ENCODE peak calls at places on chromosomes 6 and 20, in four cellular contexts. One of them, this sample, is unnamed.
A peak's percentile ranks its signal among the peaks of the same experiment; 100 is the strongest.

GRCh38 chr20:20664795-20665194 is 47.6 kb downstream of the RALGAPA2 start:
- DNase-seq in WTC11: no peak
- DNase-seq in CD4-positive, alpha-beta T cell: no peak
- DNase-seq in naive thymus-derived CD8-positive, alpha-beta T cell: no peak
- DNase-seq in this sample: peak; percentile 25

GRCh38 chr6:139868576-139868975 is 494.1 kb upstream of the CITED2 start:
- DNase-seq in CD4-positive, alpha-beta T cell: no peak
- DNase-seq in naive thymus-derived CD8-positive, alpha-beta T cell: no peak
- DNase-seq in WTC11: no peak
- DNase-seq in this sample: no peak

GRCh38 chr6:45423111-45423900 is 45.6 kb upstream of the SUPT3H start:
- DNase-seq in naive thymus-derived CD8-positive, alpha-beta T cell: peak; percentile 38
- DNase-seq in CD4-positive, alpha-beta T cell: no peak
- DNase-seq in WTC11: peak; percentile 53
- DNase-seq in this sample: no peak

GRCh38 chr6:167225903-167226508 is 65.1 kb upstream of the UNC93A start:
- DNase-seq in naive thymus-derived CD8-positive, alpha-beta T cell: no peak
- DNase-seq in WTC11: no peak
- DNase-seq in CD4-positive, alpha-beta T cell: no peak
- DNase-seq in this sample: no peak

GRCh38 chr20:34069341-34070078 is 42.5 kb downstream of the EIF2S2 start:
- DNase-seq in WTC11: peak; percentile 79
- DNase-seq in CD4-positive, alpha-beta T cell: peak; percentile 39
- DNase-seq in naive thymus-derived CD8-positive, alpha-beta T cell: peak; percentile 55
- DNase-seq in this sample: peak; percentile 73

GRCh38 chr6:53805725-53806124 is 10.9 kb downstream of the LRRC1 start:
- DNase-seq in naive thymus-derived CD8-positive, alpha-beta T cell: no peak
- DNase-seq in WTC11: no peak
- DNase-seq in CD4-positive, alpha-beta T cell: no peak
- DNase-seq in this sample: no peak

GRCh38 chr6:3825331-3825831 is 23.8 kb upstream of the FAM50B start:
- DNase-seq in CD4-positive, alpha-beta T cell: no peak
- DNase-seq in WTC11: peak; percentile 75
- DNase-seq in naive thymus-derived CD8-positive, alpha-beta T cell: no peak
- DNase-seq in this sample: no peak

GRCh38 chr6:98832282-98833100 is 1.9 kb upstream of the POU3F2 start:
- DNase-seq in naive thymus-derived CD8-positive, alpha-beta T cell: no peak
- DNase-seq in WTC11: peak; percentile 37
- DNase-seq in CD4-positive, alpha-beta T cell: no peak
- DNase-seq in this sample: no peak

GRCh38 chr6:31797607-31798006 is 2.1 kb upstream of the VARS1 start:
- DNase-seq in WTC11: no peak
- DNase-seq in CD4-positive, alpha-beta T cell: peak; percentile 42
- DNase-seq in naive thymus-derived CD8-positive, alpha-beta T cell: no peak
- DNase-seq in this sample: no peak

GRCh38 chr6:170575250-170575649 is 9.2 kb downstream of the PDCD2 start:
- DNase-seq in WTC11: no peak
- DNase-seq in naive thymus-derived CD8-positive, alpha-beta T cell: no peak
- DNase-seq in CD4-positive, alpha-beta T cell: no peak
- DNase-seq in this sample: no peak

GRCh38 chr20:34249291-34249690 is 8.1 kb downstream of the ASIP start:
- DNase-seq in WTC11: no peak
- DNase-seq in CD4-positive, alpha-beta T cell: no peak
- DNase-seq in naive thymus-derived CD8-positive, alpha-beta T cell: no peak
- DNase-seq in this sample: no peak

GRCh38 chr6:69580696-69581095 is 216.1 kb downstream of the LMBRD1 start:
- DNase-seq in WTC11: no peak
- DNase-seq in CD4-positive, alpha-beta T cell: no peak
- DNase-seq in naive thymus-derived CD8-positive, alpha-beta T cell: no peak
- DNase-seq in this sample: no peak

GRCh38 chr20:57435498-57436222 is 44.5 kb downstream of the RBM38 start:
- DNase-seq in WTC11: no peak
- DNase-seq in CD4-positive, alpha-beta T cell: peak; percentile 20
- DNase-seq in naive thymus-derived CD8-positive, alpha-beta T cell: peak; percentile 44
- DNase-seq in this sample: peak; percentile 58

GRCh38 chr6:11363881-11364576 is 131.6 kb upstream of the NEDD9 start:
- DNase-seq in WTC11: no peak
- DNase-seq in naive thymus-derived CD8-positive, alpha-beta T cell: no peak
- DNase-seq in CD4-positive, alpha-beta T cell: no peak
- DNase-seq in this sample: no peak

GRCh38 chr6:145427232-145427631 is 308.1 kb downstream of the EPM2A start:
- DNase-seq in naive thymus-derived CD8-positive, alpha-beta T cell: no peak
- DNase-seq in CD4-positive, alpha-beta T cell: no peak
- DNase-seq in WTC11: no peak
- DNase-seq in this sample: no peak

GRCh38 chr20:25007491-25008305 is 15.1 kb upstream of the APMAP start:
- DNase-seq in CD4-positive, alpha-beta T cell: no peak
- DNase-seq in naive thymus-derived CD8-positive, alpha-beta T cell: no peak
- DNase-seq in WTC11: no peak
- DNase-seq in this sample: no peak

GRCh38 chr6:155263373-155264063 is at the start of gene CLDN20:
- DNase-seq in WTC11: no peak
- DNase-seq in naive thymus-derived CD8-positive, alpha-beta T cell: no peak
- DNase-seq in CD4-positive, alpha-beta T cell: no peak
- DNase-seq in this sample: no peak

GRCh38 chr6:47934023-47934422 is 152.2 kb downstream of the OPN5 start:
- DNase-seq in naive thymus-derived CD8-positive, alpha-beta T cell: no peak
- DNase-seq in CD4-positive, alpha-beta T cell: no peak
- DNase-seq in WTC11: peak; percentile 11
- DNase-seq in this sample: no peak

GRCh38 chr6:138044458-138044857 is 62.8 kb downstream of the PERP start:
- DNase-seq in WTC11: no peak
- DNase-seq in CD4-positive, alpha-beta T cell: no peak
- DNase-seq in naive thymus-derived CD8-positive, alpha-beta T cell: no peak
- DNase-seq in this sample: no peak